ENCODE peak calls at places on chromosomes 5 and 9, in ten cellular contexts. H is lung; G is heart left ventricle; D is endodermal cell; L is PC-3; X is CD8-positive, alpha-beta memory T cell; Z is tibial artery; V is cardiac muscle cell; W is small intestine; I is spleen. F is an unnamed sample.

GRCh38 chr5:119271758-119272730 is 83.8 kb upstream of the TNFAIP8 start:
- DNase-seq in H (no peak), G (no peak), D (no peak), L (peak; percentile 62), X (no peak), Z (no peak), V (no peak), W (no peak), I (no peak), F (no peak)

GRCh38 chr9:104864675-104865104 is 63.3 kb downstream of the ABCA1 start:
- DNase-seq in H (no peak), G (no peak), D (no peak), L (no peak), X (no peak), Z (no peak), V (peak; percentile 83), W (no peak), I (no peak), F (no peak)

GRCh38 chr9:127567898-127568617 is 44.0 kb upstream of the STXBP1 start:
- DNase-seq in H (no peak), G (peak; percentile 80), D (peak; percentile 82), L (no peak), X (no peak), Z (no peak), V (peak; percentile 27), W (no peak), I (peak; percentile 84), F (no peak)

GRCh38 chr9:129675656-129676055 is 10.2 kb downstream of the PRRX2 start:
- DNase-seq in H (no peak), G (no peak), D (no peak), L (no peak), X (no peak), Z (no peak), V (peak; percentile 10), W (no peak), I (no peak), F (no peak)

GRCh38 chr5:138661342-138661975 is 86.3 kb upstream of the HSPA9 start:
- DNase-seq in H (no peak), G (no peak), D (no peak), L (no peak), X (no peak), Z (peak; percentile 6), V (no peak), W (no peak), I (no peak), F (no peak)

GRCh38 chr9:77899679-77900354 is 131.8 kb downstream of the GNAQ start:
- DNase-seq in H (no peak), G (no peak), D (no peak), L (peak; percentile 27), X (no peak), Z (no peak), V (peak; percentile 62), W (no peak), I (no peak), F (no peak)

GRCh38 chr5:856531-857425 is 6.0 kb upstream of the ZDHHC11 start:
- DNase-seq in H (no peak), G (peak; percentile 31), D (no peak), L (no peak), X (no peak), Z (no peak), V (peak; percentile 15), W (no peak), I (peak; percentile 56), F (no peak)

GRCh38 chr5:178581621-178582020 is 8.6 kb downstream of the COL23A1 start:
- DNase-seq in H (no peak), G (no peak), D (no peak), L (no peak), X (no peak), Z (no peak), V (no peak), W (no peak), I (no peak), F (no peak)

GRCh38 chr5:107359033-107359915 is 311.5 kb downstream of the EFNA5 start:
- DNase-seq in H (no peak), G (no peak), D (no peak), L (peak; percentile 34), X (no peak), Z (no peak), V (peak; percentile 73), W (no peak), I (no peak), F (no peak)

GRCh38 chr9:70117835-70118319 is 74.2 kb downstream of the MAMDC2 start:
- DNase-seq in H (no peak), G (no peak), D (no peak), L (peak; percentile 46), X (no peak), Z (no peak), V (peak; percentile 70), W (no peak), I (no peak), F (no peak)

GRCh38 chr5:76703707-76704106 is 12.2 kb upstream of the F2R start:
- DNase-seq in H (no peak), G (no peak), D (no peak), L (no peak), X (no peak), Z (no peak), V (no peak), W (no peak), I (no peak), F (no peak)

GRCh38 chr5:8993031-8993430 is 552.8 kb downstream of the SEMA5A start:
- DNase-seq in H (no peak), G (no peak), D (no peak), L (peak; percentile 65), X (no peak), Z (no peak), V (peak; percentile 36), W (peak; percentile 9), I (no peak), F (no peak)

GRCh38 chr9:34046784-34047379 is 1.8 kb downstream of the UBAP2 start:
- DNase-seq in H (no peak), G (no peak), D (peak; percentile 45), L (peak; percentile 23), X (no peak), Z (no peak), V (peak; percentile 20), W (peak; percentile 51), I (no peak), F (no peak)

GRCh38 chr9:96025995-96026572 is 150.6 kb downstream of the ERCC6L2 start:
- DNase-seq in H (no peak), G (no peak), D (peak; percentile 94), L (no peak), X (no peak), Z (no peak), V (no peak), W (no peak), I (no peak), F (no peak)

GRCh38 chr5:69004127-69004526 is 89.7 kb upstream of the SLC30A5 start:
- DNase-seq in H (no peak), G (no peak), D (no peak), L (no peak), X (no peak), Z (no peak), V (no peak), W (no peak), I (no peak), F (no peak)

GRCh38 chr9:137176302-137177182 is 4.7 kb upstream of the TMEM210 start:
- DNase-seq in H (no peak), G (no peak), D (peak; percentile 81), L (peak; percentile 53), X (no peak), Z (no peak), V (peak; percentile 47), W (peak; percentile 77), I (no peak), F (peak; percentile 31)

GRCh38 chr5:143074414-143074996 is 304.3 kb downstream of the ARHGAP26 start:
- DNase-seq in H (no peak), G (no peak), D (no peak), L (no peak), X (no peak), Z (no peak), V (no peak), W (no peak), I (no peak), F (no peak)

GRCh38 chr5:125047871-125048270 is 301.4 kb upstream of the ZNF608 start:
- DNase-seq in H (no peak), G (no peak), D (no peak), L (no peak), X (no peak), Z (no peak), V (no peak), W (no peak), I (no peak), F (no peak)

GRCh38 chr9:130918102-130918869 is 20.8 kb downstream of the FIBCD1 start:
- DNase-seq in H (no peak), G (no peak), D (no peak), L (no peak), X (no peak), Z (no peak), V (no peak), W (no peak), I (no peak), F (no peak)

DNA sequence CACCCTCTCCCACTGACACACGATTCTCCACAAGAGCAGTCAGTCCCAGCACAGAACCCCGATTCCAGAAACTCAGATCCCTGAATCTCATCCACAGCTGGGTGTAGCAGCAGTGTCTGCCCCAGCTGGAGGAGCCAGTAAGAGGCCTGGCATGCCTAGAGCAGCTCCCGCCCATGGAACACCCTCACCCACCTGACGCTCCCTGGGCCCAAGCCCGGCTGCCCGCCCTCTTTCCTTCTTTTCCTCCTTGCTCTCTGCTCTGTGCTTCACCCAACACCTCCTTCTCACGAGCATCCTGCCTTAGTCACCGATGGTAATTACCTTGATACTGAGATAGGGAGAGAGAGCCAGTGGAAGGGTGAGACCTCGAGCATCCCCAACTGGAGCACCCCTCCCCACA is 8.7 kb downstream of the PCDH1 start:
- DNase-seq in H (no peak), G (no peak), D (peak; percentile 43), L (no peak), X (no peak), Z (no peak), V (no peak), W (peak; percentile 97), I (peak; percentile 65), F (no peak)
- H3K27ac ChIP-seq in H (peak overlapping the region; percentile 7), G (no peak overlapping the region), D (no peak overlapping the region), L (peak overlapping the region; percentile 39), X (no peak overlapping the region), Z (no peak overlapping the region), V (no peak overlapping the region), W (peak overlapping the region; percentile 90), I (no peak overlapping the region), F (no peak overlapping the region)

GRCh38 chr9:134328841-134329575 is 2.8 kb downstream of the RXRA start:
- DNase-seq in H (no peak), G (peak; percentile 76), D (no peak), L (no peak), X (no peak), Z (peak; percentile 71), V (peak; percentile 52), W (peak; percentile 61), I (no peak), F (no peak)
- H3K4me1 ChIP-seq in H (peaks cover 61% of the 10 kb centered on the region), G (peaks cover 64% of the 10 kb centered on the region), D (peaks cover 37% of the 10 kb centered on the region), L (peaks cover 14% of the 10 kb centered on the region), X (peaks cover 19% of the 10 kb centered on the region), Z (peaks cover 77% of the 10 kb centered on the region), V (peaks cover 49% of the 10 kb centered on the region), W (peaks cover 24% of the 10 kb centered on the region), I (peaks cover 22% of the 10 kb centered on the region), F (peaks cover 22% of the 10 kb centered on the region)

GRCh38 chr5:90640484-90641059 is 82.0 kb downstream of the ADGRV1 start:
- DNase-seq in H (no peak), G (no peak), D (no peak), L (no peak), X (no peak), Z (no peak), V (no peak), W (no peak), I (no peak), F (no peak)
- H3K4me3 ChIP-seq in H (no peak overlapping the region), G (no peak overlapping the region), D (no peak overlapping the region), L (no peak overlapping the region), X (no peak overlapping the region), Z (no peak overlapping the region), V (no peak overlapping the region), W (no peak overlapping the region), I (no peak overlapping the region), F (no peak overlapping the region)

GRCh38 chr9:93579711-93580516 is 3.5 kb downstream of the PHF2 start:
- DNase-seq in H (no peak), G (no peak), D (peak; percentile 38), L (no peak), X (no peak), Z (no peak), V (no peak), W (no peak), I (peak; percentile 67), F (no peak)
- H3K27ac ChIP-seq in H (peak overlapping the region; percentile 37), G (peak overlapping the region; percentile 4), D (no peak overlapping the region), L (no peak overlapping the region), X (no peak overlapping the region), Z (peak overlapping the region; percentile 96), V (peak overlapping the region; percentile 7), W (no peak overlapping the region), I (peak overlapping the region; percentile 77), F (no peak overlapping the region)

F was measured in CD4-positive, alpha-beta memory T cell.